ENCODE peak calls at places on chromosomes 13 and 19, in eight cellular contexts. One of them, this sample, is unnamed.

GRCh38 chr13:35768551-35768950 is 292.1 kb upstream of the MAB21L1 start:
- DNase-seq in PC-3: no peak
- DNase-seq in SK-N-SH: no peak
- DNase-seq in MM.1S: no peak
- DNase-seq in hepatocyte: no peak
- DNase-seq in GM23248: no peak
- DNase-seq in HCT116: no peak
- DNase-seq in GM23338: no peak
- DNase-seq in this sample: no peak

GRCh38 chr19:28475525-28475924 is 737.4 kb downstream of the UQCRFS1 start:
- DNase-seq in hepatocyte: no peak
- DNase-seq in MM.1S: no peak
- DNase-seq in GM23338: no peak
- DNase-seq in PC-3: no peak
- DNase-seq in SK-N-SH: no peak
- DNase-seq in HCT116: no peak
- DNase-seq in GM23248: no peak
- DNase-seq in this sample: no peak

GRCh38 chr19:53853707-53854106 is 14.0 kb upstream of the MYADM start:
- DNase-seq in PC-3: no peak
- DNase-seq in MM.1S: no peak
- DNase-seq in GM23338: no peak
- DNase-seq in hepatocyte: no peak
- DNase-seq in SK-N-SH: no peak
- DNase-seq in HCT116: no peak
- DNase-seq in GM23248: no peak
- DNase-seq in this sample: no peak

GRCh38 chr19:13228561-13228960 is 78.3 kb downstream of the IER2 start:
- DNase-seq in hepatocyte: no peak
- DNase-seq in SK-N-SH: no peak
- DNase-seq in HCT116: no peak
- DNase-seq in GM23248: no peak
- DNase-seq in GM23338: no peak
- DNase-seq in MM.1S: no peak
- DNase-seq in PC-3: peak; percentile 61
- DNase-seq in this sample: no peak

GRCh38 chr19:28736528-28736927 is 476.4 kb downstream of the UQCRFS1 start:
- DNase-seq in PC-3: no peak
- DNase-seq in SK-N-SH: no peak
- DNase-seq in GM23248: no peak
- DNase-seq in HCT116: no peak
- DNase-seq in GM23338: no peak
- DNase-seq in hepatocyte: no peak
- DNase-seq in MM.1S: no peak
- DNase-seq in this sample: no peak

GRCh38 chr13:46535002-46535401 is 18.0 kb upstream of the LRCH1 start:
- DNase-seq in GM23248: no peak
- DNase-seq in SK-N-SH: no peak
- DNase-seq in HCT116: no peak
- DNase-seq in MM.1S: no peak
- DNase-seq in PC-3: no peak
- DNase-seq in hepatocyte: no peak
- DNase-seq in GM23338: no peak
- DNase-seq in this sample: no peak

GRCh38 chr19:34254552-34255432 is at the start of gene GARRE1:
- DNase-seq in GM23248: peak; percentile 61
- DNase-seq in SK-N-SH: peak; percentile 93
- DNase-seq in MM.1S: peak; percentile 88
- DNase-seq in PC-3: no peak
- DNase-seq in hepatocyte: peak; percentile 75
- DNase-seq in GM23338: peak; percentile 72
- DNase-seq in HCT116: no peak
- DNase-seq in this sample: peak; percentile 71

GRCh38 chr19:34960103-34960805 is 3.8 kb downstream of the ZNF792 start:
- DNase-seq in GM23338: no peak
- DNase-seq in HCT116: no peak
- DNase-seq in PC-3: peak; percentile 78
- DNase-seq in SK-N-SH: no peak
- DNase-seq in hepatocyte: no peak
- DNase-seq in GM23248: peak; percentile 70
- DNase-seq in MM.1S: no peak
- DNase-seq in this sample: no peak

GRCh38 chr13:27783111-27783510 is 9.2 kb upstream of the GSX1 start:
- DNase-seq in hepatocyte: peak; percentile 37
- DNase-seq in HCT116: no peak
- DNase-seq in SK-N-SH: no peak
- DNase-seq in GM23248: peak; percentile 14
- DNase-seq in GM23338: peak; percentile 70
- DNase-seq in MM.1S: no peak
- DNase-seq in PC-3: peak; percentile 21
- DNase-seq in this sample: peak; percentile 52

GRCh38 chr13:77338961-77339401 is 12.1 kb upstream of the MYCBP2 start:
- DNase-seq in MM.1S: peak; percentile 62
- DNase-seq in HCT116: no peak
- DNase-seq in SK-N-SH: no peak
- DNase-seq in PC-3: no peak
- DNase-seq in GM23338: no peak
- DNase-seq in GM23248: no peak
- DNase-seq in hepatocyte: no peak
- DNase-seq in this sample: no peak

GRCh38 chr19:48913114-48913513 is 13.0 kb downstream of the NUCB1 start:
- DNase-seq in GM23338: peak; percentile 70
- DNase-seq in GM23248: peak; percentile 22
- DNase-seq in SK-N-SH: no peak
- DNase-seq in PC-3: peak; percentile 8
- DNase-seq in hepatocyte: no peak
- DNase-seq in HCT116: no peak
- DNase-seq in MM.1S: no peak
- DNase-seq in this sample: peak; percentile 59

GRCh38 chr19:48454150-48454730 is 1.1 kb upstream of the KCNJ14 start:
- DNase-seq in SK-N-SH: peak; percentile 30
- DNase-seq in PC-3: no peak
- DNase-seq in hepatocyte: no peak
- DNase-seq in GM23248: no peak
- DNase-seq in GM23338: no peak
- DNase-seq in MM.1S: no peak
- DNase-seq in HCT116: no peak
- DNase-seq in this sample: no peak

GRCh38 chr19:8307400-8307964 is 676 bp downstream of the CD320 start:
- DNase-seq in PC-3: peak; percentile 42
- DNase-seq in GM23338: peak; percentile 45
- DNase-seq in SK-N-SH: peak; percentile 67
- DNase-seq in MM.1S: peak; percentile 11
- DNase-seq in hepatocyte: no peak
- DNase-seq in HCT116: no peak
- DNase-seq in GM23248: peak; percentile 42
- DNase-seq in this sample: peak; percentile 49

GRCh38 chr19:49407079-49407478 is 16.2 kb downstream of the PTH2 start:
- DNase-seq in GM23338: no peak
- DNase-seq in HCT116: no peak
- DNase-seq in GM23248: no peak
- DNase-seq in SK-N-SH: no peak
- DNase-seq in hepatocyte: no peak
- DNase-seq in PC-3: no peak
- DNase-seq in MM.1S: no peak
- DNase-seq in this sample: no peak

GRCh38 chr19:3819989-3820388 is 33.8 kb upstream of the MATK start:
- DNase-seq in GM23248: no peak
- DNase-seq in hepatocyte: no peak
- DNase-seq in GM23338: no peak
- DNase-seq in PC-3: no peak
- DNase-seq in SK-N-SH: no peak
- DNase-seq in HCT116: no peak
- DNase-seq in MM.1S: no peak
- DNase-seq in this sample: no peak

GRCh38 chr13:109862627-109863026 is 76.2 kb upstream of the IRS2 start:
- DNase-seq in HCT116: peak; percentile 15
- DNase-seq in MM.1S: no peak
- DNase-seq in hepatocyte: no peak
- DNase-seq in SK-N-SH: no peak
- DNase-seq in GM23248: peak; percentile 34
- DNase-seq in GM23338: no peak
- DNase-seq in PC-3: peak; percentile 89
- DNase-seq in this sample: no peak

GRCh38 chr13:31227870-31228269 is 28.1 kb downstream of the B3GLCT start:
- DNase-seq in hepatocyte: no peak
- DNase-seq in HCT116: no peak
- DNase-seq in MM.1S: no peak
- DNase-seq in PC-3: no peak
- DNase-seq in GM23338: peak; percentile 24
- DNase-seq in GM23248: no peak
- DNase-seq in SK-N-SH: no peak
- DNase-seq in this sample: no peak

GRCh38 chr13:40069173-40070044 is 413.9 kb downstream of the COG6 start:
- DNase-seq in GM23248: peak; percentile 75
- DNase-seq in SK-N-SH: peak; percentile 64
- DNase-seq in GM23338: peak; percentile 84
- DNase-seq in HCT116: peak; percentile 44
- DNase-seq in PC-3: peak; percentile 61
- DNase-seq in hepatocyte: peak; percentile 80
- DNase-seq in MM.1S: peak; percentile 29
- DNase-seq in this sample: peak; percentile 75

GRCh38 chr19:21604351-21604926 is 99.0 kb downstream of the ZNF429 start:
- DNase-seq in GM23338: peak; percentile 95
- DNase-seq in PC-3: peak; percentile 34
- DNase-seq in hepatocyte: no peak
- DNase-seq in SK-N-SH: no peak
- DNase-seq in MM.1S: no peak
- DNase-seq in HCT116: no peak
- DNase-seq in GM23248: peak; percentile 60
- DNase-seq in this sample: peak; percentile 7

GRCh38 chr19:42412223-42412622 is 15.0 kb downstream of the LIPE start:
- DNase-seq in GM23338: peak; percentile 48
- DNase-seq in SK-N-SH: peak; percentile 70
- DNase-seq in PC-3: no peak
- DNase-seq in GM23248: no peak
- DNase-seq in HCT116: no peak
- DNase-seq in MM.1S: no peak
- DNase-seq in hepatocyte: peak; percentile 38
- DNase-seq in this sample: peak; percentile 33

GRCh38 chr19:2193807-2194206 is 30.1 kb downstream of the DOT1L start:
- DNase-seq in HCT116: no peak
- DNase-seq in MM.1S: no peak
- DNase-seq in GM23248: no peak
- DNase-seq in GM23338: no peak
- DNase-seq in SK-N-SH: no peak
- DNase-seq in PC-3: no peak
- DNase-seq in hepatocyte: no peak
- DNase-seq in this sample: no peak

GRCh38 chr19:2192862-2193261 is 29.1 kb downstream of the DOT1L start:
- DNase-seq in HCT116: no peak
- DNase-seq in GM23338: no peak
- DNase-seq in hepatocyte: no peak
- DNase-seq in MM.1S: no peak
- DNase-seq in PC-3: no peak
- DNase-seq in GM23248: no peak
- DNase-seq in SK-N-SH: no peak
- DNase-seq in this sample: no peak

GRCh38 chr19:2189880-2190279 is 26.1 kb downstream of the DOT1L start:
- DNase-seq in GM23248: no peak
- DNase-seq in hepatocyte: no peak
- DNase-seq in PC-3: no peak
- DNase-seq in SK-N-SH: no peak
- DNase-seq in HCT116: no peak
- DNase-seq in MM.1S: no peak
- DNase-seq in GM23338: no peak
- DNase-seq in this sample: no peak

GRCh38 chr19:2190848-2191455 is 27.2 kb downstream of the DOT1L start:
- DNase-seq in HCT116: no peak
- DNase-seq in hepatocyte: no peak
- DNase-seq in PC-3: no peak
- DNase-seq in SK-N-SH: no peak
- DNase-seq in GM23338: no peak
- DNase-seq in GM23248: no peak
- DNase-seq in MM.1S: no peak
- DNase-seq in this sample: no peak

GRCh38 chr19:2191456-2191931 is 27.8 kb downstream of the DOT1L start:
- DNase-seq in MM.1S: no peak
- DNase-seq in hepatocyte: peak; percentile 40
- DNase-seq in GM23248: no peak
- DNase-seq in SK-N-SH: no peak
- DNase-seq in GM23338: no peak
- DNase-seq in PC-3: no peak
- DNase-seq in HCT116: no peak
- DNase-seq in this sample: no peak
- TF ChIP-seq EZH2phosphoT487 in MM.1S: no peak
- TF ChIP-seq EZH2phosphoT487 in hepatocyte: no peak
- TF ChIP-seq EZH2phosphoT487 in GM23248: no peak
- TF ChIP-seq EZH2phosphoT487 in SK-N-SH: no peak
- TF ChIP-seq EZH2phosphoT487 in GM23338: no peak
- TF ChIP-seq EZH2phosphoT487 in PC-3: no peak
- TF ChIP-seq EZH2phosphoT487 in HCT116: no peak
- TF ChIP-seq EZH2phosphoT487 in this sample: no peak

GRCh38 chr13:94309997-94310842 is 169.3 kb downstream of the DCT start:
- DNase-seq in GM23338: no peak
- DNase-seq in MM.1S: no peak
- DNase-seq in HCT116: no peak
- DNase-seq in GM23248: peak; percentile 79
- DNase-seq in hepatocyte: no peak
- DNase-seq in SK-N-SH: no peak
- DNase-seq in PC-3: peak; percentile 79
- DNase-seq in this sample: no peak
- TF ChIP-seq EZH2phosphoT487 in GM23338: no peak
- TF ChIP-seq EZH2phosphoT487 in MM.1S: no peak
- TF ChIP-seq EZH2phosphoT487 in HCT116: no peak
- TF ChIP-seq EZH2phosphoT487 in GM23248: peak; percentile 24
- TF ChIP-seq EZH2phosphoT487 in hepatocyte: no peak
- TF ChIP-seq EZH2phosphoT487 in SK-N-SH: no peak
- TF ChIP-seq EZH2phosphoT487 in PC-3: no peak
- TF ChIP-seq EZH2phosphoT487 in this sample: no peak

GRCh38 chr13:48859168-48860105 is 116.3 kb upstream of the FNDC3A start:
- DNase-seq in GM23248: no peak
- DNase-seq in hepatocyte: peak; percentile 60
- DNase-seq in SK-N-SH: no peak
- DNase-seq in MM.1S: no peak
- DNase-seq in PC-3: no peak
- DNase-seq in HCT116: no peak
- DNase-seq in GM23338: peak; percentile 38
- DNase-seq in this sample: no peak
- TF ChIP-seq EZH2phosphoT487 in GM23248: no peak
- TF ChIP-seq EZH2phosphoT487 in hepatocyte: no peak
- TF ChIP-seq EZH2phosphoT487 in SK-N-SH: no peak
- TF ChIP-seq EZH2phosphoT487 in MM.1S: no peak
- TF ChIP-seq EZH2phosphoT487 in PC-3: no peak
- TF ChIP-seq EZH2phosphoT487 in HCT116: no peak
- TF ChIP-seq EZH2phosphoT487 in GM23338: no peak
- TF ChIP-seq EZH2phosphoT487 in this sample: no peak

DNA sequence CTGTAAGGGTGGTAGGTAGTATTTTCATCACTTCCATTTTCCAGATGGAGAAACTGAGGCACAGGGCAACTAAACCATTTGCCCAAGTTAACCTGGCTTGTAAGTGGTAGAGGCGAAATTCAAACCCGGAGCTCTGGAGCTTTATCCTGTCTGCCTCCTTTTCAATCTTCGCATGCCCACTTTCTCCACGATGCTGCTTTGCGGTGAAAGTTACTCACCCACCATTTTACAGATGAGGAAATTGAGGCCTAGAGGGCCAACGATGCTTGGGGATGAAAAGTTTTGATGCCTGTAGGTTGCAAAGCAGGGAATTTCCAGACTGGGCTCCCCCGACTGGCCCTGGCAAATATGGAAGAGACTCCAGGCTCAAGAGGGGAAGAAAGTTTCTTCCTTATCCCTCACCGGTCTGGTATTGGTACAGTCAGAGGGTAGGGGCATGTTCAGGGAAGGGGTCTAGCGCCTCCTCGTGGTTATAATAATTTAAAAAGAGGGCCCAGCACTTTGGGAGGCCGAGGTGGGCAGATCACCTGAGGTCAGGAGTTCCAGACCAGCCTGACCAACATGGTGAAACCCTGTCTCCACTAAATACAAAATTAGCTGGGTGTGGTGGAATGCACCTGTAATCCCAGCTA is 1.9 kb upstream of the SH2D3A start:
- DNase-seq in hepatocyte: no peak
- DNase-seq in GM23338: peak; percentile 74
- DNase-seq in MM.1S: peak; percentile 26
- DNase-seq in SK-N-SH: peak; percentile 58
- DNase-seq in PC-3: peak; percentile 38
- DNase-seq in GM23248: peak; percentile 37
- DNase-seq in HCT116: no peak
- DNase-seq in this sample: peak; percentile 64
- TF ChIP-seq EZH2phosphoT487 in hepatocyte: no peak
- TF ChIP-seq EZH2phosphoT487 in GM23338: no peak
- TF ChIP-seq EZH2phosphoT487 in MM.1S: no peak
- TF ChIP-seq EZH2phosphoT487 in SK-N-SH: no peak
- TF ChIP-seq EZH2phosphoT487 in PC-3: no peak
- TF ChIP-seq EZH2phosphoT487 in GM23248: no peak
- TF ChIP-seq EZH2phosphoT487 in HCT116: no peak
- TF ChIP-seq EZH2phosphoT487 in this sample: no peak

This sample was measured in neural progenitor cell.